ENCODE peak calls at places on chromosomes 1 and 21, in seven cellular contexts. W is CD8-positive, alpha-beta T cell; M is fibroblast of lung; C is body of pancreas; E is HFFc6; H is WTC11; T is PC-3. U is an unnamed sample.
A peak's percentile ranks its signal among the peaks of the same experiment; 100 is the strongest.

GRCh38 chr1:193884848-193885558 is 698.6 kb upstream of the B3GALT2 start:
- DNase-seq in W (no peak), M (no peak), C (no peak), E (no peak), H (peak; percentile 29), T (no peak), U (no peak)

GRCh38 chr1:26213335-26213905 is 20.6 kb upstream of the CEP85 start:
- DNase-seq in W (no peak), M (no peak), C (no peak), E (no peak), H (no peak), T (no peak), U (no peak)

GRCh38 chr1:244096066-244096610 is 45.1 kb downstream of the ZBTB18 start:
- DNase-seq in W (no peak), M (no peak), C (no peak), E (no peak), H (no peak), T (no peak), U (no peak)

GRCh38 chr21:28066051-28066450 is 926.6 kb downstream of the LTN1 start:
- DNase-seq in W (no peak), M (no peak), C (no peak), E (no peak), H (no peak), T (peak; percentile 29), U (no peak)

GRCh38 chr1:150420560-150421265 is 56.8 kb downstream of the RPRD2 start:
- DNase-seq in W (no peak), M (peak; percentile 50), C (no peak), E (peak; percentile 14), H (no peak), T (peak; percentile 16), U (no peak)

GRCh38 chr21:42200906-42201614 is 17.9 kb upstream of the ABCG1 start:
- DNase-seq in W (peak; percentile 60), M (no peak), C (no peak), E (no peak), H (no peak), T (no peak), U (no peak)

GRCh38 chr1:41353744-41354143 is 7.5 kb upstream of the FOXO6 start:
- DNase-seq in W (no peak), M (peak; percentile 74), C (no peak), E (peak; percentile 21), H (no peak), T (peak; percentile 69), U (no peak)

GRCh38 chr1:244614113-244614836 is 38.7 kb upstream of the DESI2 start:
- DNase-seq in W (no peak), M (peak; percentile 47), C (peak; percentile 57), E (no peak), H (no peak), T (no peak), U (no peak)

GRCh38 chr1:2480236-2480985 is 4.3 kb downstream of the PLCH2 start:
- DNase-seq in W (no peak), M (no peak), C (no peak), E (no peak), H (no peak), T (no peak), U (no peak)

GRCh38 chr1:25129380-25129779 is 102.9 kb downstream of the SYF2 start:
- DNase-seq in W (no peak), M (no peak), C (no peak), E (no peak), H (no peak), T (no peak), U (no peak)
- TF ChIP-seq CTCF in W (no peak), M (no peak), C (no peak), E (no peak), H (no peak), T (no peak), U (no peak)

GRCh38 chr1:157490337-157491165 is 61.8 kb downstream of the FCRL5 start:
- DNase-seq in W (no peak), M (peak; percentile 9), C (peak; percentile 73), E (peak; percentile 54), H (peak; percentile 90), T (peak; percentile 86), U (peak; percentile 90)
- TF ChIP-seq CTCF in W (peak; percentile 40), M (peak; percentile 63), C (peak; percentile 70), E (peak; percentile 83), H (peak; percentile 58), T (peak; percentile 77), U (peak; percentile 81)

GRCh38 chr1:154329152-154329521 is 3.8 kb downstream of the ATP8B2 start:
- DNase-seq in W (no peak), M (peak; percentile 40), C (no peak), E (no peak), H (peak; percentile 71), T (no peak), U (peak; percentile 26)
- TF ChIP-seq CTCF in W (no peak), M (no peak), C (no peak), E (peak; percentile 66), H (no peak), T (peak; percentile 21), U (no peak)

DNA sequence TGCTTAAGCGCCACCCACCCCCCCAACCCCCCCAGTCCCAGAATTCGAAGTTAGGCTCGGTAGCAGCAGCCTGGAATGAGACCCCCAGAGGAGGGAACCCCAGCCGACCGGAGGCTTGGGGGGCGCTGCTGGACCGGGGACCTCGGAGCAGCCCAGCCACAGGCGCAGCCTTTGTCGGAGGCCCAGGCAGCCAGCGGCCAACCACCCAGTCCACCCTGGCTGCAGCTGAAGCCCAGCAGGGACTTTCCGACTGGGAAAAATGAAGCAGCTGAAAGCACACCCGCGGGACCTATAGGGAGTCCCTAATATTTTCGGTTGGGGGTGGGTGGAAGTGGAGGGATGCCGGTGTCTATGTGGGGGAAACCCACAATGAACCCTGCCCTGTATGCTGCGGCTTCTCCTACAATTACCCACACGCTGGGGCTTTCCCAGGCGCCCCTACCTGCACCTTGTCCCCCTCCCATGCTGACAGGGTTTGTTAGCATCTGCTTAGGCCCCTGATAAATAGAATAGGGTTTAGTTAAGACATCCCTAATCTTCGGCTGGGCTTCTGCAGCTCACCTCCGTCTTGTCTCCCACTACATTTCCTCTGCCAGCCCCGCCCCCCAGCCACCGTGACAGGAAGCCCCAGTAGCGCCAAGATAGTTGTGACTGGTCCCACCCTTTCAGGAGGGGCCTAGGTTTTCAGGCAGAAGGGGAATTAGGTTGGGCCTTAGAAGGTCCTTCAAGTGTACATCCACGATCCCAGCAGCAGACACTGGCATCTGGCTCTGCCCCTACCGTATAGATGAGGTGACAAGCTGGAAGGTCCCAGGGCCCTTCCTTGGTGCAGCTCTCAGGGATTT is 838 bp downstream of the CCDC28B start:
- DNase-seq in W (peak; percentile 88), M (peak; percentile 52), C (peak; percentile 75), E (peak; percentile 57), H (peak; percentile 61), T (no peak), U (peak; percentile 60)
- TF ChIP-seq CTCF in W (no peak), M (no peak), C (no peak), E (peak; percentile 41), H (no peak), T (no peak), U (no peak)

GRCh38 chr1:164891615-164892014 is 332.6 kb downstream of the PBX1 start:
- DNase-seq in W (no peak), M (no peak), C (no peak), E (no peak), H (no peak), T (peak; percentile 18), U (no peak)
- TF ChIP-seq CTCF in W (no peak), M (no peak), C (no peak), E (no peak), H (no peak), T (no peak), U (no peak)

DNA sequence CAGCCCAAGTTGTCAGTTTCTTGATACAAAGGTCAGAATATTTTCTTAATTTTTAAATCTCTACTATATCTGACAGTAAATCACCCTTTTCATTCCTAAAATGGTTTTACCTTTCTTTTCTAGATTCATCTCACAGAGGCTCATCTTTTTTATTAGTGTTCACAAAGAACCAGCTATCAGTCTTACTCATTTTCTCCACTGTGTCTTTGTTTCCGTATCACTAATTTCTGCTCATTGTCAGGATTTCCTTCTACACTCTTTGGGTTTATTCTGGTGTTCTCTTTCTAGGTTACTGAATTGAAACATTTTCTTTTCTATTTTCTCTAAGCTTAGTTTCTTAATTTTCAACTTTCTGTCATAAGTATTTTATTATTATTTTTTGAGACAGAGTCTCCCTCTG is 8.7 kb downstream of the AGPAT3 start:
- DNase-seq in W (no peak), M (no peak), C (no peak), E (no peak), H (no peak), T (no peak), U (no peak)
- TF ChIP-seq CTCF in W (no peak), M (no peak), C (no peak), E (no peak), H (no peak), T (no peak), U (no peak)

DNA sequence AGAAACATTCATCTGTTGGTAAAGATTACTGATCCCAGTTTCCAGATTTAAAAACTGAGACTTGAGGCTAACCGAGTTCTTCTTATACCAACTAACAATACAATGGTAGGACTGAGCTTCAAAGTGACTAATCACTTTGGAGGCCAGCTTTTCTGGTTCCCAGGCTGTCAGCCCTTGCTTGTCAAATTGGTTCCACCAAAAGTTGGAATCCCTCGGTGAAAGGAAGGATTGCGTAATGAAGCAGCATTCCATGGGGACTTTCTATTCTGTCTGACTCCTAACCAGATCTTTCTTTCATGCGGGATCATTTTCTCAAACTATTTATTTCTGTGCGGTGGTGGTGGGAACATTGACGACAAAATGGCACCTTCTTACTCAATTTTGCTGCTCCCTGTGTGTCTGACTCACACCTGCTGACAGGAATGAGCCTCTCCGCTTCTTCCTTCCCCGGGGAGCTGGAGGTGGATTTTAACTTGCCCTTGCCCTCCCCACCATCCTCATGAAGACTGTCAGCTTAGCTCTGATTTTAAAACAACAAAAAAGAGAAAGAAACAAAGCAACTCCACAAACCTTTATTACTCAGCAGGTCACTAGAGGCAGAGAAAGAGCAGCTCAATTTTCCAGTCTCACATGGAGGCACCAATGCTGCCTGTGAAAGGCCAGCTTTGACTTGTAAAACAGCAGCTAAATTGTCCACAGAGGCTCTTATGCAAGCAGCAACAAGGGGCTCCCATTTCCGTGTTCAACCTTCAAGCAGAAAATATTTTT is 32.9 kb upstream of the RASAL2 start:
- DNase-seq in W (no peak), M (peak; percentile 93), C (peak; percentile 49), E (peak; percentile 80), H (peak; percentile 25), T (no peak), U (no peak)
- TF ChIP-seq CTCF in W (no peak), M (no peak), C (no peak), E (no peak), H (no peak), T (no peak), U (no peak)